ENCODE peak calls at places on chromosomes 12 and 14, in eight cellular contexts. Z is naive thymus-derived CD8-positive, alpha-beta T cell; M is CD8-positive, alpha-beta memory T cell; H is NCI-H69; J is WTC11; U is trophoblast cell; Y is HepG2; D is stimulated activated CD4-positive, alpha-beta T cell treated with anti-CD3 and anti-CD28 coated beads, Interleukin-2, amount 100 ng/mL, for 48 hours. I is an unnamed sample.
A peak's percentile ranks its signal among the peaks of the same experiment; 100 is the strongest.

GRCh38 chr14:65948302-65948701 is 535.8 kb downstream of the FUT8 start:
- DNase-seq in Y (peak; percentile 22), M (no peak), U (peak; percentile 62), D (no peak), H (no peak), J (no peak), Z (no peak), I (no peak)

GRCh38 chr14:21070083-21070609 is at the start of gene ARHGEF40:
- DNase-seq in Z (no peak), H (peak; percentile 54), U (peak; percentile 29), M (no peak), J (peak; percentile 58), Y (no peak), D (no peak), I (peak; percentile 40)

GRCh38 chr12:113249546-113249945 is 28.3 kb downstream of the TPCN1 start:
- DNase-seq in Z (no peak), M (no peak), U (no peak), D (no peak), Y (no peak), H (no peak), J (no peak), I (no peak)

GRCh38 chr12:26691234-26691970 is 141.6 kb downstream of the ITPR2 start:
- DNase-seq in Z (no peak), U (peak; percentile 90), Y (peak; percentile 24), D (no peak), M (no peak), J (peak; percentile 40), H (peak; percentile 87), I (peak; percentile 64)

GRCh38 chr12:83015390-83016225 is 328.9 kb downstream of the TMTC2 start:
- DNase-seq in J (no peak), M (no peak), H (no peak), U (no peak), D (no peak), Z (no peak), Y (no peak), I (no peak)

GRCh38 chr12:122527478-122527944 is 462 bp downstream of the KNTC1 start:
- DNase-seq in M (no peak), H (peak; percentile 65), Z (no peak), J (no peak), D (peak; percentile 13), U (no peak), Y (no peak), I (peak; percentile 42)

GRCh38 chr14:69226736-69227135 is 33.2 kb upstream of the GALNT16 start:
- DNase-seq in U (no peak), J (no peak), Z (no peak), D (no peak), Y (no peak), M (no peak), H (no peak), I (no peak)

GRCh38 chr14:22814945-22815713 is at the start of gene SLC7A7:
- DNase-seq in Z (no peak), Y (no peak), D (no peak), U (no peak), H (no peak), M (no peak), J (no peak), I (peak; percentile 38)

GRCh38 chr14:34985740-34986139 is 2.9 kb downstream of the SRP54 start:
- DNase-seq in Z (no peak), H (no peak), U (no peak), D (no peak), M (no peak), Y (no peak), J (no peak), I (no peak)

GRCh38 chr12:108727868-108728735 is 3.2 kb downstream of the CORO1C start:
- DNase-seq in Z (no peak), U (no peak), Y (no peak), D (no peak), M (no peak), H (no peak), J (no peak), I (no peak)

GRCh38 chr12:8734873-8735381 is 37.1 kb downstream of the RIMKLB start:
- DNase-seq in D (no peak), U (no peak), H (no peak), M (no peak), Y (no peak), Z (no peak), J (no peak), I (no peak)

GRCh38 chr14:68815288-68816182 is 22.7 kb upstream of the ZFP36L1 start:
- DNase-seq in Y (no peak), H (no peak), D (no peak), M (no peak), J (no peak), U (no peak), Z (no peak), I (no peak)

GRCh38 chr14:24298892-24299254 is 707 bp downstream of the DHRS1 start:
- DNase-seq in Z (no peak), J (no peak), H (peak; percentile 67), U (peak; percentile 26), M (no peak), D (no peak), Y (peak; percentile 82), I (peak; percentile 60)

GRCh38 chr14:21860172-21860571 is 186.6 kb upstream of the OR4E1 start:
- DNase-seq in H (peak; percentile 31), U (no peak), M (no peak), D (peak; percentile 41), J (peak; percentile 58), Y (peak; percentile 30), Z (peak; percentile 28), I (peak; percentile 7)

GRCh38 chr14:97177635-97178034 is 380.5 kb downstream of the VRK1 start:
- DNase-seq in D (no peak), J (no peak), Z (no peak), Y (no peak), H (no peak), U (no peak), M (no peak), I (no peak)

GRCh38 chr12:32183646-32184045 is 77.0 kb downstream of the BICD1 start:
- DNase-seq in U (peak; percentile 14), Z (no peak), J (no peak), M (no peak), D (no peak), H (no peak), Y (peak; percentile 48), I (peak; percentile 59)

GRCh38 chr12:27810756-27811155 is 30.7 kb upstream of the MANSC4 start:
- DNase-seq in M (no peak), Y (no peak), Z (no peak), J (no peak), U (no peak), D (no peak), H (peak; percentile 39), I (no peak)

GRCh38 chr12:122837306-122838265 is 2.3 kb downstream of the HIP1R start:
- DNase-seq in U (no peak), Y (peak; percentile 57), Z (no peak), D (no peak), M (no peak), J (no peak), H (peak; percentile 96), I (no peak)

GRCh38 chr14:51094282-51094821 is 553 bp downstream of the TRIM9 start:
- DNase-seq in Y (no peak), J (peak; percentile 49), U (no peak), Z (peak; percentile 24), H (peak; percentile 75), D (peak; percentile 1), M (no peak), I (peak; percentile 46)

GRCh38 chr12:125687403-125687802 is 622.2 kb downstream of the AACS start:
- DNase-seq in J (no peak), Z (no peak), M (no peak), U (no peak), D (no peak), H (no peak), Y (no peak), I (no peak)

GRCh38 chr12:124436366-124436765 is 131.0 kb downstream of the NCOR2 start:
- DNase-seq in U (no peak), Z (no peak), D (no peak), H (no peak), J (no peak), Y (no peak), M (no peak), I (peak; percentile 43)

GRCh38 chr12:33795536-33795935 is 226.8 kb upstream of the ALG10 start:
- DNase-seq in D (no peak), U (no peak), Y (no peak), Z (no peak), H (no peak), J (no peak), M (no peak), I (no peak)

GRCh38 chr14:64704145-64704742 is at the start of gene PLEKHG3:
- DNase-seq in J (peak; percentile 89), Y (peak; percentile 59), U (peak; percentile 64), Z (no peak), M (no peak), D (no peak), H (peak; percentile 96), I (peak; percentile 79)

GRCh38 chr12:110538869-110539622 is 36.9 kb downstream of the RAD9B start:
- DNase-seq in M (no peak), Y (no peak), U (no peak), Z (no peak), J (no peak), H (no peak), D (no peak), I (no peak)

GRCh38 chr12:123938679-123939480 is 33.8 kb downstream of the CCDC92 start:
- DNase-seq in D (no peak), Y (no peak), J (peak; percentile 69), U (no peak), Z (no peak), H (no peak), M (no peak), I (peak; percentile 18)

GRCh38 chr14:80955434-80955939 is at the start of gene TSHR:
- DNase-seq in Z (peak; percentile 20), U (no peak), Y (no peak), J (peak; percentile 35), D (no peak), H (peak; percentile 91), M (no peak), I (peak; percentile 7)

GRCh38 chr12:113862570-113863454 is 103.3 kb downstream of the RBM19 start:
- DNase-seq in Z (no peak), H (peak; percentile 81), M (no peak), U (no peak), Y (no peak), J (no peak), D (no peak), I (no peak)